ENCODE peak calls at places on chromosome 18, in seven cellular contexts. E, I, R, T, D, N and Q are unnamed samples.

GRCh38 chr18:44848931-44849330 is 168.2 kb downstream of the SETBP1 start:
- DNase-seq in E (no peak), I (no peak), R (no peak), T (no peak), D (no peak), N (no peak), Q (no peak)

GRCh38 chr18:67766930-67767329 is 250.4 kb upstream of the DSEL start:
- DNase-seq in E (no peak), I (no peak), R (no peak), T (no peak), D (no peak), N (no peak), Q (no peak)

GRCh38 chr18:44795241-44795640 is 114.6 kb downstream of the SETBP1 start:
- DNase-seq in E (no peak), I (no peak), R (no peak), T (no peak), D (no peak), N (no peak), Q (no peak)

GRCh38 chr18:23872701-23873550 is 141.6 kb upstream of the TTC39C start:
- DNase-seq in E (no peak), I (no peak), R (no peak), T (no peak), D (no peak), N (peak), Q (no peak)

GRCh38 chr18:69759046-69759445 is 188.6 kb downstream of the CD226 start:
- DNase-seq in E (no peak), I (no peak), R (no peak), T (no peak), D (no peak), N (no peak), Q (no peak)

GRCh38 chr18:57976230-57976773 is 67.7 kb upstream of the NEDD4L start:
- DNase-seq in E (no peak), I (no peak), R (no peak), T (no peak), D (no peak), N (no peak), Q (no peak)

GRCh38 chr18:28281400-28281799 is 104.5 kb upstream of the CDH2 start:
- DNase-seq in E (no peak), I (no peak), R (no peak), T (no peak), D (no peak), N (no peak), Q (no peak)

GRCh38 chr18:801137-801536 is 10.9 kb downstream of the YES1 start:
- DNase-seq in E (no peak), I (no peak), R (no peak), T (no peak), D (no peak), N (no peak), Q (no peak)

GRCh38 chr18:1914489-1914888 is 656.8 kb downstream of the METTL4 start:
- DNase-seq in E (no peak), I (peak), R (no peak), T (no peak), D (no peak), N (no peak), Q (no peak)

GRCh38 chr18:21459706-21460286 is 140.7 kb downstream of the ESCO1 start:
- DNase-seq in E (no peak), I (no peak), R (no peak), T (no peak), D (no peak), N (no peak), Q (no peak)

GRCh38 chr18:51235011-51235789 is 37.7 kb upstream of the MEX3C start:
- DNase-seq in E (no peak), I (no peak), R (peak), T (peak), D (no peak), N (peak), Q (peak)

GRCh38 chr18:50377061-50377798 is 2.4 kb downstream of the SKA1 start:
- DNase-seq in E (no peak), I (no peak), R (no peak), T (no peak), D (no peak), N (no peak), Q (no peak)

GRCh38 chr18:60090170-60090569 is 190.4 kb downstream of the PMAIP1 start:
- DNase-seq in E (no peak), I (no peak), R (no peak), T (no peak), D (no peak), N (no peak), Q (no peak)

GRCh38 chr18:77650799-77651385 is 401.2 kb downstream of the GALR1 start:
- DNase-seq in E (peak), I (peak), R (peak), T (peak), D (peak), N (peak), Q (no peak)